ENCODE peak calls at places on chromosomes 11 and 22, in ten cellular contexts. F is stimulated activated CD4-positive, alpha-beta T cell treated with anti-CD3 and anti-CD28 coated beads, Interleukin-12 subunit alpha, Interleukin-12 subunit beta, amount 100 ng/mL, for 24 hours; O is H7; Y is transverse colon; P is AG20443; L is cardiac fibroblast; R is choroid plexus epithelial cell; W is iPS-NIHi11; A is HEK293T; V is astrocyte. I is an unnamed sample.

GRCh38 chr22:32341122-32341740 is 16.4 kb upstream of the RFPL3 start:
- DNase-seq in F (no peak), O (no peak), Y (no peak), P (no peak), L (no peak), R (no peak), W (no peak), A (no peak), V (peak), I (peak)

GRCh38 chr22:39675907-39676306 is 105.4 kb downstream of the CACNA1I start:
- DNase-seq in F (no peak), O (no peak), Y (no peak), P (no peak), L (no peak), R (no peak), W (no peak), A (no peak), V (no peak), I (no peak)

GRCh38 chr22:20299736-20300136 is 20.1 kb downstream of the DGCR6L start:
- DNase-seq in F (no peak), O (no peak), Y (peak), P (no peak), L (peak), R (no peak), W (no peak), A (no peak), V (no peak), I (peak)

GRCh38 chr11:74773481-74773880 is 24.8 kb downstream of the RNF169 start:
- DNase-seq in F (no peak), O (no peak), Y (no peak), P (no peak), L (peak), R (peak), W (no peak), A (no peak), V (no peak), I (no peak)

GRCh38 chr11:60378359-60378758 is at the start of gene MS4A7:
- DNase-seq in F (no peak), O (no peak), Y (peak), P (no peak), L (no peak), R (no peak), W (no peak), A (no peak), V (no peak), I (no peak)

GRCh38 chr11:66914505-66914904 is 43.7 kb downstream of the PC start:
- DNase-seq in F (no peak), O (no peak), Y (no peak), P (no peak), L (no peak), R (no peak), W (no peak), A (no peak), V (no peak), I (peak)

GRCh38 chr11:19892387-19892786 is 179.8 kb downstream of the NAV2 start:
- DNase-seq in F (no peak), O (no peak), Y (no peak), P (no peak), L (peak), R (peak), W (no peak), A (no peak), V (peak), I (no peak)

GRCh38 chr11:1921576-1922141 is 2.2 kb downstream of the TNNT3 start:
- DNase-seq in F (no peak), O (peak), Y (no peak), P (peak), L (peak), R (no peak), W (peak), A (no peak), V (no peak), I (no peak)

GRCh38 chr11:59437770-59438169 is 1.5 kb downstream of the OR5A1 start:
- DNase-seq in F (no peak), O (peak), Y (no peak), P (no peak), L (no peak), R (no peak), W (peak), A (no peak), V (no peak), I (no peak)

I was measured in stomach.